ENCODE peak calls at places on chromosome 5, in nine cellular contexts. Q is nephron progenitor cell; B is PC-3; J is colonic mucosa; G is WTC11; X is tibial artery; W is dorsolateral prefrontal cortex; F is CD8-positive, alpha-beta T cell; Y is stomach. A is an unnamed sample.

GRCh38 chr5:140321796-140322195 is 18.9 kb upstream of the PFDN1 start:
- DNase-seq in X (peak), W (no peak), G (no peak), J (no peak), B (no peak), Y (no peak), F (no peak), Q (no peak), A (no peak)

GRCh38 chr5:80959768-80960442 is at the start of gene RASGRF2:
- DNase-seq in X (no peak), Y (peak), Q (peak), B (no peak), J (peak), W (peak), G (peak), F (peak), A (no peak)

GRCh38 chr5:138824924-138825863 is 49.9 kb downstream of the LRRTM2 start:
- DNase-seq in B (no peak), X (no peak), Y (no peak), F (no peak), W (no peak), G (no peak), Q (no peak), J (no peak), A (no peak)

GRCh38 chr5:3452622-3453021 is 143.0 kb upstream of the IRX1 start:
- DNase-seq in F (no peak), B (no peak), W (no peak), J (no peak), Y (no peak), Q (no peak), X (no peak), G (no peak), A (no peak)

GRCh38 chr5:126422994-126423788 is at the start of gene GRAMD2B:
- DNase-seq in G (peak), Q (peak), W (peak), Y (peak), B (peak), J (peak), F (peak), X (peak), A (peak)

GRCh38 chr5:126403156-126403555 is 20.1 kb upstream of the GRAMD2B start:
- DNase-seq in Q (no peak), W (no peak), B (no peak), X (no peak), G (no peak), Y (no peak), F (no peak), J (no peak), A (no peak)

GRCh38 chr5:170809551-170809950 is 26.0 kb downstream of the GABRP start:
- DNase-seq in W (no peak), B (peak), J (no peak), Q (no peak), X (no peak), F (no peak), Y (peak), G (peak), A (no peak)

GRCh38 chr5:10724799-10725507 is 36.1 kb downstream of the DAP start:
- DNase-seq in B (peak), F (no peak), Y (peak), G (peak), Q (no peak), X (peak), J (no peak), W (no peak), A (no peak)

GRCh38 chr5:128536861-128537305 is 1.2 kb downstream of the FBN2 start:
- DNase-seq in J (no peak), B (no peak), W (no peak), Y (no peak), X (no peak), G (peak), Q (peak), F (no peak), A (no peak)

GRCh38 chr5:77806213-77806843 is 30.2 kb upstream of the TBCA start:
- DNase-seq in F (no peak), X (no peak), G (no peak), Y (no peak), Q (no peak), W (no peak), J (no peak), B (no peak), A (no peak)

GRCh38 chr5:14998494-14998893 is 126.9 kb upstream of the ANKH start:
- DNase-seq in F (no peak), G (no peak), W (no peak), B (no peak), Y (no peak), Q (no peak), J (no peak), X (peak), A (no peak)

GRCh38 chr5:147954971-147955370 is 48.6 kb upstream of the C5orf46 start:
- DNase-seq in X (no peak), G (no peak), W (no peak), B (no peak), Y (no peak), J (no peak), F (no peak), Q (no peak), A (no peak)

DNA sequence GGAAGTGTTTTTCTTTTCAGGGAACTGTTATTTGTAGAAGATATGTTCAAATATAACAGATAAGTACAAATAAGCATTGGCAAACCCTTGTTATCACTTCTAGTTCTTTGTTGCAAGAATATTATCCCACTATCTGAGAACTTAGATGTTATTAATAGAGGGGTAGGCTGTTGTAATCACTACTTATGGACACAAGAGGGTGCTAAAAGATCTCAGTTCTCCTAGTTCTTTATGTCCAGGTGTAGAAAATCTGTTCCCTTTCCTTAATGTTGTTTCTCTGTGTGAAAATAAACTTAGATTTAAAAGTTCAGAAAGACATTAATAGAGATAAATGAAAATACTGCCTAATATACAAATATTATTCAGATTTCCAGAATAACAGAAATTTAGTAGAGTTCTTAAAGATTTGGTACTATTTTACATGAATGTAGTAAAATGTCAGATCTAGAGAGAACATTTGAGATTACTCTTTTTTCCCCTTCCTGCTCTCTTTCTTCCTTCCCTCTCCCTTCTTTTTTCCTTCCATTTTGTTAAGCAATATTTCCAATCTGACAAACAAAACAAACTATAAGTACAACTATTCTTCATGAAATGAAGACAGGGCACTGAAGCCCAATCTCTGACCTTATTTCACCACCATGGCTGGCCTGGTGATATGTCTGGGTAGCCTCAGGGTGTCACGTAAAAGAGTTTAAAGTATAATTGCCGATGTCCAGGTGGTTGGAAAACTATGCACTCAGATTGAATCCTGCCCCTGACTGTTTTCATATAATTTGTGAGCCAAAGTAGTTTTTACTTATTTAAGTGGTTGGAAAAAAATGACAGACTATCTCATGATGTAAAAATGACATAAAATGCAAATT is 43.6 kb upstream of the C5orf46 start:
- DNase-seq in F (no peak), Y (no peak), W (no peak), Q (no peak), J (no peak), B (peak), G (no peak), X (no peak), A (no peak)
- TF ChIP-seq CTCF in F (peak), Y (no peak), W (peak), Q (peak), J (peak), B (peak), G (peak), X (peak), A (peak)

GRCh38 chr5:35183243-35183955 is 46.9 kb downstream of the PRLR start:
- DNase-seq in W (no peak), Q (peak), X (peak), B (peak), J (peak), Y (peak), G (peak), F (no peak), A (no peak)
- TF ChIP-seq CTCF in W (peak), Q (peak), X (peak), B (peak), J (peak), Y (no peak), G (no peak), F (no peak), A (peak)

GRCh38 chr5:130555429-130555828 is 609.6 kb downstream of the HINT1 start:
- DNase-seq in W (no peak), X (no peak), J (no peak), B (no peak), Q (no peak), Y (no peak), F (no peak), G (peak), A (no peak)
- TF ChIP-seq CTCF in W (no peak), X (no peak), J (no peak), B (no peak), Q (no peak), Y (no peak), F (no peak), G (no peak), A (no peak)

GRCh38 chr5:1737790-1738405 is 61.7 kb downstream of the MRPL36 start:
- DNase-seq in Q (peak), Y (peak), B (peak), J (no peak), G (no peak), W (peak), X (no peak), F (peak), A (peak)
- TF ChIP-seq CTCF in Q (peak), Y (no peak), B (peak), J (peak), G (peak), W (peak), X (no peak), F (peak), A (peak)

DNA sequence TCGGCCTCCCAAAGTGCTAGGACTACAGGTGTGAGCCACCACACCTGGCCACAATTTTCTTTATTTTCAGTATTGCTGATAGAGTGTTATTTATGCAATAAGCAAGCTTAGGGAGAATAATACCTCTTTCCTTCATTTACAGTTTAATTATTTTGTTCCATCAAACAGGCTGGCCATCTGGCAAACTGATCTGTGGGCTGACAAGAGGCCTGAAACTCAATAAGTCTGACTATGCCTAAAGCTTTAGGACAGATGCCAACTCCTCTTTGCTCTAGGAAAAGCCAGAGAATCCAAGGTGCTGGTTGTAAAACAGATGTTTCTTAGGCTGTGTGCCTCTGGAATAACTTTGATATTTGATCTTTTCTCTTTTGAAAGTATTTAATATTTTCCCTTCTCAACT is 98.4 kb downstream of the TARS1 start:
- DNase-seq in G (no peak), Q (no peak), X (no peak), W (no peak), Y (no peak), F (no peak), B (no peak), J (no peak), A (no peak)
- TF ChIP-seq CTCF in G (no peak), Q (no peak), X (no peak), W (no peak), Y (no peak), F (no peak), B (no peak), J (no peak), A (no peak)

GRCh38 chr5:111469293-111469896 is 42.9 kb downstream of the STARD4 start:
- DNase-seq in Q (no peak), F (no peak), J (no peak), Y (no peak), X (no peak), B (no peak), G (no peak), W (no peak), A (no peak)
- TF ChIP-seq CTCF in Q (no peak), F (no peak), J (no peak), Y (no peak), X (no peak), B (no peak), G (no peak), W (no peak), A (no peak)

DNA sequence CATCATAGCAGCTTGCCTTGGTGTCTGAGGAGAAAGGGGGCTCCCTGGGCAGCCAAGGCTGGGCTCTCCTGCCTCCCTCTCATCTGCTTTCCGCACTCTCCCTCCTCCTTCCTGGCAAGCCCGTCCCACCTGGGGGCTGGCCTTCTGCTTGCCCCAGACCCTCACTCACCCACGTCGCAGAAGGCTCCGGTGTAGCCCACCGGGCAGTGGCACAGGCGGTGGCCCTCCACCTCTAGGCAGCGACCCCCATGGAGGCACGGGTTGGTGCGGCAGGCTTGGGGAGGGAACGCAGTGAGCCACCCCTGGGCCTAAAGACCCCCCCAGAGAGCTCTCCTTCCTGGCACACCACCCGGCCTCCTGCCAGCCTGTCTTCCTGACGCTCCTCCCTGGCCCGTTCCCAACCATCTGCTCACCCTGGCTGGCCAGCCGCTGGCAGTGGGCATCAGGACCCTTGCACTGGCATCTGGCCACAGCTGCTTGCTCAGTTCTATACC is 4.2 kb upstream of the PFN3 start:
- DNase-seq in F (no peak), J (no peak), G (no peak), Y (no peak), B (no peak), X (no peak), Q (no peak), W (no peak), A (no peak)
- TF ChIP-seq CTCF in F (no peak), J (no peak), G (no peak), Y (no peak), B (no peak), X (no peak), Q (no peak), W (no peak), A (no peak)

DNA sequence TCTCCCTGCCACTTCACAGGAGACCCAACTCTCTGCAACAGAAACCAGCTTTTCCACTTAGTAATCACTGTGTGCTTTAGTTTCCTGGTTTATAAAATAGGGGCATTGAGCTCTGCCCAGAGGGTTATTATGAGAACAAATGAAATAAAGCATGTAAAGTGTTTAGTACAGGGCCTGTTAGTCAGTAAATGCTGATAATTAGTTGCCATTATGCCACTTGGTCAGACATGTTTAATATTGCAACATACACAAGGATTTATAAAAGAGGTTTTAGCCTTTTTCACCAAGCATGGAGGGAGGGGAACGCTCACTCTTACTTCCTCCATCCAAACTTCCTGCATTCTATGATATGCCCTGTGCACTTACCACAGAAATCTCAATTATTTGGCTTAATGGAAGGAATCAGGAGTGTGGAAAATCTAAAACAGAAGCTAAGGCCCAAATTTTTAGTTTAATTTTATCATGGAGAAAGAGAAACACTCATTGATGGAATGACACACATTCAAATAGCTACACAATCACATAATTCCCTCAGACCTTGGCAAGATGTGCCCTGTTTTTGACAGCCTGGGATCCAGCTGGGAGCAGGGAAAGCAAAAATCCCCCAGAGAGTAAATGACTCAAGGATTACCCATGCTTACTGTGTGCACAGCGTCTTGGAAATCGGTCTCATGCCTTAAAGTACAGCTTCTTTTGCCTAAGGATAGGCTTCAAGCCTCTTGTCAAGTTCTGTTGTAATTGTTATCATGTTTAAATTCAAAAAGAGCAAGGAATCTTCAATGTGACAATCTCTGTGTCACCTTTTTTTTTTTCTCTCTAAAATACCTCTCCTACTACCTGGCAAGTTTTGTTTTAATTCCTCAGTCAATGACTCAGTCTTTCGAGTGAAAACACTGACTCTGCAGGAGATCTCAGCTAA is 34.1 kb downstream of the ZNF474 start:
- DNase-seq in Y (no peak), J (no peak), W (no peak), Q (no peak), G (no peak), B (peak), X (peak), F (no peak), A (no peak)
- TF ChIP-seq CTCF in Y (no peak), J (no peak), W (no peak), Q (no peak), G (no peak), B (no peak), X (no peak), F (no peak), A (no peak)

A was measured in osteocyte.